ENCODE peak calls at places on chromosome 12, in five cellular contexts. U is adipocyte; V is NT2/D1; G is CD8-positive, alpha-beta memory T cell; Y is psoas muscle. T is an unnamed sample.

GRCh38 chr12:85804663-85805062 is 31.5 kb downstream of the RASSF9 start:
- DNase-seq in V (no peak), Y (no peak), U (peak), G (no peak), T (peak)

GRCh38 chr12:89245090-89245489 is 107.2 kb downstream of the DUSP6 start:
- DNase-seq in V (peak), Y (no peak), G (peak), U (no peak), T (no peak)

GRCh38 chr12:131089526-131090253 is 136.0 kb downstream of the ADGRD1 start:
- DNase-seq in Y (no peak), G (peak), V (no peak), U (no peak), T (no peak)

GRCh38 chr12:3203713-3204112 is 126.5 kb downstream of the TSPAN9 start:
- DNase-seq in G (no peak), V (no peak), U (no peak), Y (no peak), T (no peak)

GRCh38 chr12:26940820-26941219 is 2.5 kb downstream of the FGFR1OP2 start:
- DNase-seq in U (peak), G (no peak), V (no peak), Y (no peak), T (peak)

GRCh38 chr12:59182191-59182590 is 261.9 kb upstream of the LRIG3 start:
- DNase-seq in U (peak), G (no peak), Y (no peak), V (no peak), T (no peak)

GRCh38 chr12:55780695-55781094 is 36.8 kb downstream of the SARNP start:
- DNase-seq in Y (no peak), V (no peak), G (no peak), U (peak), T (no peak)

GRCh38 chr12:49296034-49296835 is 1.3 kb downstream of the PRPH start:
- DNase-seq in V (no peak), U (peak), Y (peak), G (peak), T (no peak)

GRCh38 chr12:16949351-16949750 is 343.4 kb upstream of the LMO3 start:
- DNase-seq in V (no peak), Y (no peak), G (no peak), U (no peak), T (no peak)

GRCh38 chr12:40992674-40993073 is 195.4 kb upstream of the PDZRN4 start:
- DNase-seq in Y (no peak), U (no peak), V (no peak), G (no peak), T (no peak)

GRCh38 chr12:122067966-122068365 is 10.6 kb upstream of the MLXIP start:
- DNase-seq in Y (no peak), V (no peak), G (peak), U (peak), T (peak)

GRCh38 chr12:29882771-29883315 is 99.1 kb upstream of the TMTC1 start:
- DNase-seq in U (no peak), V (no peak), G (no peak), Y (no peak), T (no peak)

GRCh38 chr12:46872135-46872534 is 46.3 kb upstream of the SLC38A4 start:
- DNase-seq in Y (no peak), G (no peak), U (no peak), V (no peak), T (no peak)

GRCh38 chr12:74394647-74395046 is 143.0 kb upstream of the ATXN7L3B start:
- DNase-seq in V (no peak), U (no peak), G (no peak), Y (no peak), T (no peak)

GRCh38 chr12:104733717-104734175 is 224.3 kb downstream of the SLC41A2 start:
- DNase-seq in U (no peak), V (no peak), G (no peak), Y (no peak), T (no peak)

DNA sequence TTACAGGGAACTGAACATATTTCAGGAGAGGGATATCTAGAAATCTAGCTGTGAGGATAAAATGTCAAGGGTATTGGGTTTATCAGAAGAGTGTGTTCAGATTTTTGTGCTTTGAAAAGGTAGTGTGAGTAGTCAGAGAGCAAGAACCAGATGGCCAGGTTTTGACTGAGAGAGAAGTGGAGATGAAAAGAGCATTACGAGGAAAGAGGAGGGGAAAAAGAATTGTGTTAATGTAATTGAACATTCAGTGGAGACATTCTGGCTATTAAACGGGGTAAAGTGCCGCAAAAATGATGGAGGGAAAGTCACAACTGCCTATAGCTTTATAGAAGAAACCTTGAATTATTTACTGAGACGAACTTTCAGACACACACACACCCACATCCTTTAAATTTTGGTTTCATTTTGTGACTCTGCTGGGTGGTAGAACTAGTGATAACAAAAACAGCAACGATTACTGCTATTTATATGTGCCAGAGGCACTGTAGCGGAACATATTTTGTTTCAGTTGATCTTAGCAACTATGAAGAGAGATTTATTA is 213.6 kb downstream of the ERC1 start:
- DNase-seq in Y (no peak), V (no peak), G (no peak), U (peak), T (peak)
- H3K4me3 ChIP-seq in Y (peak), V (no peak), G (peak), U (peak), T (peak)

GRCh38 chr12:124939428-124940142 is 25.1 kb upstream of the UBC start:
- DNase-seq in U (peak), V (peak), Y (peak), G (peak), T (peak)

GRCh38 chr12:124940393-124941169 is 26.1 kb upstream of the UBC start:
- DNase-seq in G (peak), V (peak), U (peak), Y (peak), T (peak)

GRCh38 chr12:124938066-124938465 is 23.6 kb upstream of the UBC start:
- DNase-seq in G (no peak), V (no peak), U (peak), Y (no peak), T (no peak)

GRCh38 chr12:124940143-124940392 is 25.6 kb upstream of the UBC start:
- DNase-seq in U (no peak), Y (no peak), G (no peak), V (no peak), T (no peak)

GRCh38 chr12:124938606-124939427 is 24.4 kb upstream of the UBC start:
- DNase-seq in U (peak), V (no peak), G (peak), Y (peak), T (peak)
- H3K4me3 ChIP-seq in U (peak), V (peak), G (peak), Y (peak), T (peak)

GRCh38 chr12:66132408-66132807 is 1.9 kb upstream of the LLPH start:
- DNase-seq in G (no peak), V (peak), Y (no peak), U (peak), T (peak)
- H3K4me3 ChIP-seq in G (no peak), V (no peak), Y (no peak), U (no peak), T (no peak)

GRCh38 chr12:63918788-63919300 is 74.3 kb downstream of the SRGAP1 start:
- DNase-seq in G (no peak), V (no peak), Y (no peak), U (peak), T (peak)

GRCh38 chr12:63917864-63918742 is 73.6 kb downstream of the SRGAP1 start:
- DNase-seq in U (peak), G (no peak), Y (no peak), V (no peak), T (peak)

GRCh38 chr12:63916561-63917476 is 72.3 kb downstream of the SRGAP1 start:
- DNase-seq in Y (no peak), V (no peak), G (no peak), U (peak), T (peak)

GRCh38 chr12:63915105-63915830 is 70.8 kb downstream of the SRGAP1 start:
- DNase-seq in V (no peak), U (peak), Y (no peak), G (no peak), T (peak)

GRCh38 chr12:63917477-63917862 is 73.0 kb downstream of the SRGAP1 start:
- DNase-seq in U (no peak), Y (no peak), G (no peak), V (no peak), T (no peak)
- H3K4me3 ChIP-seq in U (peak), Y (no peak), G (no peak), V (no peak), T (no peak)

GRCh38 chr12:43805857-43806736 is at the start of gene TWF1:
- DNase-seq in U (peak), G (peak), V (peak), Y (peak), T (peak)

GRCh38 chr12:43806737-43807072 is 588 bp upstream of the TWF1 start:
- DNase-seq in U (no peak), V (no peak), G (no peak), Y (no peak), T (no peak)

GRCh38 chr12:43805149-43805856 is 814 bp downstream of the TWF1 start:
- DNase-seq in V (no peak), G (no peak), U (no peak), Y (no peak), T (peak)

GRCh38 chr12:43812042-43812441 is 5.9 kb upstream of the TWF1 start:
- DNase-seq in G (no peak), Y (no peak), U (no peak), V (no peak), T (no peak)

GRCh38 chr12:43807361-43807760 is 1.2 kb upstream of the TWF1 start:
- DNase-seq in V (no peak), Y (no peak), G (no peak), U (no peak), T (no peak)
- H3K4me3 ChIP-seq in V (no peak), Y (no peak), G (no peak), U (peak), T (no peak)

GRCh38 chr12:68236421-68237059 is 10.9 kb upstream of the IL26 start:
- DNase-seq in G (peak), Y (no peak), U (peak), V (no peak), T (no peak)
- H3K4me3 ChIP-seq in G (peak), Y (peak), U (peak), V (no peak), T (no peak)

GRCh38 chr12:129237881-129238280 is 384.6 kb downstream of the GLT1D1 start:
- DNase-seq in Y (no peak), G (no peak), U (no peak), V (no peak), T (no peak)
- H3K4me3 ChIP-seq in Y (no peak), G (no peak), U (no peak), V (no peak), T (no peak)

DNA sequence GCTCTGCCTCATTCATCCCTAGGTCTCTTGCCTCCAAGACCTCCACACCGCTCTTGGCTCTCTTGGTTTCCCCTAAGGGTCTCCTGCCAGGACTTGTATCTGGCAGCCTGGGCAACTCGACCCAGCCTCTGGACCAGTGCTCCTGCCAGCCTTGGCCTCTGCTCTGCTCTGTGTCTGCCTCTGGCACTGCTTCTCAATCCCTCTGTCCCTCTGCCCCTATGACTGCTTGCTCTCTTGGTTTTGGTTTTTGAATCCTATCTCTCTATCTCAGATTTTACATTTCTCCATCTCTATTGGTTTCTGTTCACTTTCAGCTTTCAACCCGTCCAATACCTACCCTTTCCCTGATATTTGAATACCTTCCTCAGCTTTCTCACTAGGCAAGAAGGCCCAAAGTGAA is 6.3 kb downstream of the ITGA5 start:
- DNase-seq in Y (no peak), G (no peak), U (no peak), V (no peak), T (no peak)
- H3K4me3 ChIP-seq in Y (no peak), G (peak), U (peak), V (no peak), T (no peak)

GRCh38 chr12:93020225-93020997 is 91.3 kb upstream of the EEA1 start:
- DNase-seq in Y (no peak), G (no peak), U (no peak), V (no peak), T (no peak)
- H3K4me3 ChIP-seq in Y (no peak), G (no peak), U (no peak), V (no peak), T (no peak)

T was measured in astrocyte of the spinal cord.